ENCODE peak calls at places on chromosomes 4 and X, in five cellular contexts. E, O, H, Y and P are unnamed samples. For H3K36me3, the result is how much of the 10 kb centered on the place peaks cover.

GRCh38 chr4:142532054-142532453 is 314.0 kb downstream of the INPP4B start:
- DNase-seq in O (no peak), H (no peak), E (no peak), Y (no peak), P (no peak)

GRCh38 chrX:120365320-120365719 is 3.4 kb downstream of the ATP1B4 start:
- DNase-seq in Y (peak), H (no peak), O (peak), E (peak), P (peak)

GRCh38 chrX:65668362-65669310 is 1.2 kb downstream of the MSN start:
- DNase-seq in E (peak), Y (peak), H (peak), O (peak), P (peak)

GRCh38 chr4:186765673-186766546 is 42.3 kb upstream of the FAT1 start:
- DNase-seq in H (no peak), E (no peak), Y (no peak), O (no peak), P (no peak)

GRCh38 chr4:147340111-147340510 is 140.8 kb upstream of the EDNRA start:
- DNase-seq in E (no peak), O (no peak), H (peak), Y (peak), P (no peak)

GRCh38 chr4:140448830-140449229 is 21.4 kb upstream of the CLGN start:
- DNase-seq in H (no peak), Y (peak), E (no peak), O (no peak), P (no peak)

GRCh38 chrX:8916697-8917096 is 115.5 kb upstream of the FAM9A start:
- DNase-seq in H (no peak), Y (no peak), E (no peak), O (no peak), P (no peak)

GRCh38 chrX:31058284-31058683 is 13.6 kb downstream of the FTHL17 start:
- DNase-seq in Y (no peak), O (no peak), E (no peak), H (no peak), P (peak)

GRCh38 chrX:152632445-152633097 is 5.1 kb upstream of the GABRQ start:
- DNase-seq in H (peak), E (no peak), Y (peak), O (no peak), P (no peak)

GRCh38 chr4:3062466-3062865 is 11.9 kb downstream of the HTT-AS start:
- DNase-seq in O (no peak), H (peak), E (no peak), Y (no peak), P (no peak)

GRCh38 chr4:38968668-38969067 is 63.5 kb downstream of the TMEM156 start:
- DNase-seq in H (no peak), Y (no peak), O (no peak), E (no peak), P (no peak)
- H3K36me3 ChIP-seq in H (under half), Y (under half), O (under half), E (under half), P (under half)

GRCh38 chr4:87337361-87337760 is 14.7 kb upstream of the HSD17B13 start:
- DNase-seq in Y (no peak), H (no peak), O (no peak), E (no peak), P (no peak)

GRCh38 chr4:87345139-87345538 is 22.5 kb upstream of the HSD17B13 start:
- DNase-seq in Y (no peak), O (no peak), H (no peak), E (no peak), P (no peak)

GRCh38 chr4:87339440-87339839 is 16.8 kb upstream of the HSD17B13 start:
- DNase-seq in H (no peak), E (no peak), Y (no peak), O (no peak), P (no peak)

GRCh38 chr4:87342872-87343271 is 20.2 kb upstream of the HSD17B13 start:
- DNase-seq in E (no peak), H (no peak), O (no peak), Y (no peak), P (no peak)
- H3K36me3 ChIP-seq in E (under half), H (under half), O (under half), Y (under half), P (half or more)

GRCh38 chr4:6610856-6611430 is 29.5 kb upstream of the MRFAP1 start:
- DNase-seq in O (no peak), E (no peak), Y (no peak), H (no peak), P (no peak)

GRCh38 chr4:6607368-6608050 is 32.5 kb downstream of the MAN2B2 start:
- DNase-seq in Y (no peak), H (no peak), E (no peak), O (no peak), P (no peak)

GRCh38 chr4:6609415-6610079 is 30.9 kb upstream of the MRFAP1 start:
- DNase-seq in O (no peak), E (no peak), H (no peak), Y (no peak), P (no peak)

GRCh38 chr4:6606465-6607235 is 31.7 kb downstream of the MAN2B2 start:
- DNase-seq in Y (no peak), H (no peak), E (no peak), O (no peak), P (no peak)

GRCh38 chr4:6608758-6609414 is 31.6 kb upstream of the MRFAP1 start:
- DNase-seq in H (peak), E (no peak), O (no peak), Y (no peak), P (no peak)
- H3K36me3 ChIP-seq in H (under half), E (half or more), O (half or more), Y (under half), P (under half)

DNA sequence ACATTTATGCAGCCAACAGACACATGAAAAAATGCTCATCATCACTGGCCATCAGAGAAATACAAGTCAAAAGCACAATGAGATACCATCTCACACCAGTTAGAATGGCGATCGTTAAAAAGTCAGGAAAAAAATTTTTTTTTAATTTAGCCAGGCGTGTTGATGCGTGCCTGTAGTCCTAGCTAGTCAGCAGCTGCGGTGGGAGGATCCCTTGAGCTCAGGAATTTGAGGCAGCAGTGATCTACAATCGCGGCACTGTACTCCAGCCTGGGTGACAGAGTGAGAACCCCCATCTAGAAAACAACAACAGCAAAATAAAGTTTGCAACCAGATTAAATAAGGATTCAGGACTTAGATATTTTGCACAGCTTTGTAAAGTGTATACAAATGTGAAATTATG is 65.7 kb upstream of the ALG13 start:
- DNase-seq in O (no peak), Y (no peak), E (no peak), H (no peak), P (no peak)
- H3K36me3 ChIP-seq in O (under half), Y (under half), E (under half), H (under half), P (under half)